ENCODE peak calls at places on chromosomes 2 and 18, in nine cellular contexts. Y is neural progenitor cell, E is heart right ventricle, S is HAP-1, F is lower lobe of right lung, P is GM23338, L is IMR-90, B is right cardiac atrium, T is prostate gland. G is an unnamed sample. For H3K4me1, the result is how much of the 10 kb centered on the place peaks cover.

GRCh38 chr2:2452961-2453360 is 121.9 kb upstream of the MYT1L start:
- DNase-seq in P (no peak), L (peak), E (no peak), S (no peak), F (no peak), T (no peak), Y (no peak), B (no peak), G (no peak)

GRCh38 chr2:219399716-219400478 is 12.2 kb upstream of the DNPEP start:
- DNase-seq in B (peak), E (no peak), P (no peak), L (no peak), S (no peak), Y (no peak), T (no peak), F (no peak), G (peak)

GRCh38 chr2:147511491-147511948 is 333.3 kb upstream of the ACVR2A start:
- DNase-seq in L (no peak), Y (no peak), E (peak), P (peak), B (peak), S (peak), F (peak), T (no peak), G (peak)

GRCh38 chr2:178241852-178242551 is 47.7 kb downstream of the OSBPL6 start:
- DNase-seq in F (no peak), P (peak), B (peak), E (peak), T (peak), S (no peak), L (peak), Y (no peak), G (no peak)

GRCh38 chr2:216807861-216808272 is 52.0 kb downstream of the TNP1 start:
- DNase-seq in B (peak), L (peak), F (peak), E (peak), Y (no peak), T (no peak), S (no peak), P (no peak), G (no peak)

GRCh38 chr18:46395795-46396194 is 261.2 kb downstream of the LOXHD1 start:
- DNase-seq in P (no peak), S (no peak), B (no peak), Y (no peak), E (no peak), F (no peak), L (no peak), T (no peak), G (no peak)

GRCh38 chr2:7034313-7034712 is 117.1 kb downstream of the RNF144A start:
- DNase-seq in Y (peak), E (no peak), S (no peak), T (no peak), B (peak), F (no peak), P (peak), L (no peak), G (no peak)

GRCh38 chr18:21063011-21063410 is 48.6 kb downstream of the ROCK1 start:
- DNase-seq in L (no peak), E (no peak), F (no peak), P (no peak), Y (no peak), B (no peak), T (no peak), S (no peak), G (no peak)

GRCh38 chr2:131492418-131493198 is 411 bp upstream of the MZT2A start:
- DNase-seq in T (peak), S (peak), E (peak), F (peak), B (peak), Y (peak), P (peak), L (peak), G (peak)

GRCh38 chr2:59899692-59900091 is 653.8 kb downstream of the BCL11A start:
- DNase-seq in Y (peak), B (no peak), L (no peak), P (no peak), T (no peak), E (no peak), S (no peak), F (no peak), G (no peak)

GRCh38 chr2:101328474-101329007 is 20.0 kb upstream of the RNF149 start:
- DNase-seq in P (no peak), T (no peak), L (peak), F (no peak), B (no peak), E (peak), S (no peak), Y (no peak), G (no peak)

GRCh38 chr2:101331202-101331601 is 22.7 kb upstream of the RNF149 start:
- DNase-seq in T (no peak), F (no peak), Y (no peak), L (no peak), B (no peak), S (no peak), P (no peak), E (no peak), G (no peak)

GRCh38 chr2:101327863-101328394 is 19.4 kb upstream of the RNF149 start:
- DNase-seq in P (peak), F (no peak), B (no peak), L (no peak), E (no peak), Y (no peak), T (peak), S (no peak), G (no peak)

GRCh38 chr2:101330253-101330921 is 21.9 kb upstream of the RNF149 start:
- DNase-seq in P (peak), L (no peak), F (peak), S (peak), E (peak), Y (peak), T (no peak), B (peak), G (peak)

GRCh38 chr2:101329026-101329425 is 20.5 kb upstream of the RNF149 start:
- DNase-seq in F (no peak), Y (no peak), B (no peak), E (no peak), T (no peak), P (no peak), S (no peak), L (no peak), G (no peak)
- H3K4me1 ChIP-seq in F (under half), Y (under half), B (under half), E (under half), T (under half), P (under half), S (under half), L (under half), G (under half)

GRCh38 chr2:109611467-109612095 is 2.2 kb downstream of the SEPTIN10 start:
- DNase-seq in E (no peak), L (peak), T (no peak), P (no peak), S (no peak), F (no peak), B (no peak), Y (no peak), G (no peak)
- H3K4me3 ChIP-seq in E (no peak), L (peak), T (no peak), P (peak), S (peak), F (peak), B (no peak), Y (peak), G (no peak)

GRCh38 chr2:120793682-120794403 is 58.2 kb downstream of the GLI2 start:
- DNase-seq in B (peak), E (no peak), S (no peak), P (no peak), L (no peak), T (no peak), Y (no peak), F (no peak), G (no peak)
- H3K4me1 ChIP-seq in B (under half), E (under half), S (under half), P (under half), L (under half), T (under half), Y (half or more), F (under half), G (under half)

GRCh38 chr2:66050392-66050791 is 384.5 kb upstream of the MEIS1 start:
- DNase-seq in L (no peak), E (no peak), B (no peak), T (no peak), F (no peak), S (no peak), P (no peak), Y (no peak), G (no peak)

GRCh38 chr2:66048667-66049066 is 386.3 kb upstream of the MEIS1 start:
- DNase-seq in S (no peak), B (no peak), L (no peak), E (no peak), P (no peak), Y (no peak), T (no peak), F (no peak), G (no peak)
- H3K4me3 ChIP-seq in S (no peak), B (no peak), L (no peak), E (no peak), P (no peak), Y (no peak), T (no peak), F (no peak), G (no peak)

DNA sequence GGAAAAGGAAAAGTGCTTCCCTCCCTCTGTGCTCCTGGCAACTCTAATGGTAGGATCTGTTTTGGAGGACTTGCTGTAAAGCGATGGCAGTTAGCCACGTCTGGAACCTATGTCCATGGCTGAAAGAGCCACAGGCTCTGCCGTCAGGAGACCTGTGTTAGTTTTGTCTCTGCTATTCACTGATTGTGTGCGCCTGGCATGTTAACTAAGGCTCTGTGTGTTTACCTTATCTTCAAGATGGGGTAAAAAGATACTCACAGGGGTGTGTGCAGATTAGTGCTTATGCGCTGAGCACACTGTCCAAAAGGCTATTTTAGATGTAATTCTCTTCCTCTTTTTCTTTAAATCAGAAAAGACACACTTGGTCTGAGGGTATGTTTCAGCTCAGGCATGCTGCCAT is 109.8 kb upstream of the LTBP1 start:
- DNase-seq in P (no peak), E (no peak), F (no peak), Y (no peak), B (no peak), S (no peak), L (no peak), T (no peak), G (no peak)
- H3K4me1 ChIP-seq in P (under half), E (under half), F (under half), Y (under half), B (under half), S (under half), L (under half), T (under half), G (under half)

GRCh38 chr2:190466819-190467444 is 58.8 kb downstream of the MFSD6 start:
- DNase-seq in B (peak), L (peak), P (no peak), E (no peak), Y (peak), F (no peak), T (no peak), S (peak), G (no peak)

GRCh38 chr2:190468814-190469569 is 60.8 kb downstream of the MFSD6 start:
- DNase-seq in Y (no peak), L (peak), F (no peak), B (peak), S (peak), P (no peak), T (peak), E (peak), G (no peak)

GRCh38 chr2:190470256-190470826 is 62.2 kb downstream of the MFSD6 start:
- DNase-seq in P (no peak), S (no peak), Y (no peak), B (no peak), L (no peak), T (no peak), E (no peak), F (no peak), G (no peak)

GRCh38 chr2:190467575-190468083 is 59.5 kb downstream of the MFSD6 start:
- DNase-seq in E (no peak), L (peak), P (no peak), S (no peak), Y (peak), F (no peak), B (peak), T (no peak), G (peak)

DNA sequence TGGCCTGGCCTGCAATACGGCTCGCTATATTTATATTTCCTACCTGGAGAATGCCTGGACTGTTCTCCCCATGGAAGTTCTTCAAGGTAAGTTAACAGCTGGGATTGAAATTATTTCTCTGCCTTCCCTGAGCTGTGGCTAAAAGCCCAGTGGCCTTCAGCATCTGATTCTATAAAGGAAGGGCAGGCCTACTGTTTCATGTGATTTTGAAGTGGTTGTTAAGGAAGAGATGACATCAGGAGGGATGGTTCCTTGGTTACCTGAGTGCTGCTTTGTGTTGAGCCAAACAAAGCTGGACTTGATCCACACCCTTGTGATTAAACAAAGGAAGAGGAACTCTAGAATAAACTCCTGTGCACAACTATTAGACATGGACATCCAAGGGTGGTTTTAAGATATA is 61.6 kb downstream of the MFSD6 start:
- DNase-seq in Y (no peak), S (no peak), B (peak), F (no peak), T (peak), P (no peak), L (peak), E (peak), G (no peak)
- H3K4me3 ChIP-seq in Y (no peak), S (no peak), B (no peak), F (no peak), T (no peak), P (no peak), L (no peak), E (peak), G (no peak)

GRCh38 chr2:108635630-108636354 is 83.5 kb upstream of the RANBP2 start:
- DNase-seq in E (no peak), Y (no peak), P (no peak), F (no peak), S (no peak), L (no peak), B (no peak), T (no peak), G (no peak)
- H3K4me1 ChIP-seq in E (half or more), Y (under half), P (under half), F (half or more), S (under half), L (under half), B (under half), T (under half), G (under half)

GRCh38 chr2:61970807-61971556 is 65.5 kb downstream of the COMMD1 start:
- DNase-seq in T (no peak), F (no peak), E (no peak), B (no peak), P (peak), Y (peak), L (no peak), S (no peak), G (no peak)
- H3K4me3 ChIP-seq in T (no peak), F (no peak), E (no peak), B (no peak), P (peak), Y (peak), L (no peak), S (no peak), G (peak)

GRCh38 chr2:234488913-234489451 is 7.9 kb downstream of the ARL4C start:
- DNase-seq in Y (no peak), F (no peak), T (no peak), P (no peak), L (no peak), S (no peak), B (no peak), E (no peak), G (no peak)
- H3K4me1 ChIP-seq in Y (under half), F (under half), T (under half), P (under half), L (under half), S (under half), B (under half), E (under half), G (under half)

GRCh38 chr2:164014068-164014577 is 278.3 kb upstream of the FIGN start:
- DNase-seq in L (no peak), E (peak), B (peak), T (no peak), P (peak), S (peak), Y (peak), F (no peak), G (no peak)
- H3K4me3 ChIP-seq in L (no peak), E (no peak), B (no peak), T (no peak), P (no peak), S (no peak), Y (no peak), F (no peak), G (no peak)

G was measured in aorta.